ENCODE peak calls at places on chromosome 10, in five cellular contexts. One of them, this sample, is unnamed.

GRCh38 chr10:101752241-101752640 is 23.7 kb downstream of the FGF8 start:
- DNase-seq in H1: no peak
- DNase-seq in HepG2: no peak
- DNase-seq in GM12878: no peak
- DNase-seq in NT2/D1: no peak
- DNase-seq in this sample: no peak

GRCh38 chr10:123967626-123968243 is 76.1 kb upstream of the CPXM2 start:
- DNase-seq in H1: peak
- DNase-seq in HepG2: peak
- DNase-seq in GM12878: no peak
- DNase-seq in NT2/D1: peak
- DNase-seq in this sample: peak

GRCh38 chr10:93079663-93080349 is 6.1 kb downstream of the CYP26A1 start:
- DNase-seq in H1: no peak
- DNase-seq in HepG2: no peak
- DNase-seq in GM12878: no peak
- DNase-seq in NT2/D1: no peak
- DNase-seq in this sample: no peak

GRCh38 chr10:21488246-21488953 is 37.1 kb downstream of the SKIDA1 start:
- DNase-seq in H1: no peak
- DNase-seq in HepG2: no peak
- DNase-seq in GM12878: no peak
- DNase-seq in NT2/D1: no peak
- DNase-seq in this sample: no peak

GRCh38 chr10:101529720-101530553 is 58.1 kb downstream of the POLL start:
- DNase-seq in H1: no peak
- DNase-seq in HepG2: no peak
- DNase-seq in GM12878: no peak
- DNase-seq in NT2/D1: no peak
- DNase-seq in this sample: no peak

GRCh38 chr10:131920151-131920550 is 19.3 kb downstream of the PPP2R2D start:
- DNase-seq in H1: no peak
- DNase-seq in HepG2: no peak
- DNase-seq in GM12878: no peak
- DNase-seq in NT2/D1: no peak
- DNase-seq in this sample: no peak

GRCh38 chr10:14134275-14134674 is 196.4 kb downstream of the FRMD4A start:
- DNase-seq in H1: no peak
- DNase-seq in HepG2: no peak
- DNase-seq in GM12878: no peak
- DNase-seq in NT2/D1: no peak
- DNase-seq in this sample: no peak

GRCh38 chr10:76086571-76087260 is 655.3 kb downstream of the LRMDA start:
- DNase-seq in H1: peak
- DNase-seq in HepG2: peak
- DNase-seq in GM12878: peak
- DNase-seq in NT2/D1: no peak
- DNase-seq in this sample: peak

GRCh38 chr10:75497997-75498797 is 66.8 kb downstream of the LRMDA start:
- DNase-seq in H1: no peak
- DNase-seq in HepG2: no peak
- DNase-seq in GM12878: no peak
- DNase-seq in NT2/D1: no peak
- DNase-seq in this sample: no peak

GRCh38 chr10:113563306-113564088 is 10.6 kb downstream of the HABP2 start:
- DNase-seq in H1: peak
- DNase-seq in HepG2: peak
- DNase-seq in GM12878: no peak
- DNase-seq in NT2/D1: peak
- DNase-seq in this sample: peak

GRCh38 chr10:104103956-104104355 is 18.0 kb upstream of the SFR1 start:
- DNase-seq in H1: no peak
- DNase-seq in HepG2: no peak
- DNase-seq in GM12878: no peak
- DNase-seq in NT2/D1: no peak
- DNase-seq in this sample: no peak

GRCh38 chr10:17981766-17982380 is 30.2 kb downstream of the SLC39A12 start:
- DNase-seq in H1: no peak
- DNase-seq in HepG2: no peak
- DNase-seq in GM12878: no peak
- DNase-seq in NT2/D1: no peak
- DNase-seq in this sample: no peak

GRCh38 chr10:105834261-105835059 is 1193.4 kb downstream of the SORCS3 start:
- DNase-seq in H1: no peak
- DNase-seq in HepG2: no peak
- DNase-seq in GM12878: no peak
- DNase-seq in NT2/D1: no peak
- DNase-seq in this sample: no peak

GRCh38 chr10:48627984-48628609 is 23.2 kb upstream of the ARHGAP22 start:
- DNase-seq in H1: no peak
- DNase-seq in HepG2: no peak
- DNase-seq in GM12878: no peak
- DNase-seq in NT2/D1: no peak
- DNase-seq in this sample: no peak

GRCh38 chr10:69883256-69883655 is 81.5 kb downstream of the COL13A1 start:
- DNase-seq in H1: no peak
- DNase-seq in HepG2: peak
- DNase-seq in GM12878: no peak
- DNase-seq in NT2/D1: no peak
- DNase-seq in this sample: peak

GRCh38 chr10:59222788-59223187 is 46.3 kb downstream of the PHYHIPL start:
- DNase-seq in H1: no peak
- DNase-seq in HepG2: peak
- DNase-seq in GM12878: no peak
- DNase-seq in NT2/D1: no peak
- DNase-seq in this sample: no peak

GRCh38 chr10:28551086-28551485 is 18.2 kb downstream of the WAC start:
- DNase-seq in H1: no peak
- DNase-seq in HepG2: no peak
- DNase-seq in GM12878: no peak
- DNase-seq in NT2/D1: no peak
- DNase-seq in this sample: no peak

GRCh38 chr10:103692421-103693069 is 162.8 kb downstream of the SH3PXD2A start:
- DNase-seq in H1: peak
- DNase-seq in HepG2: no peak
- DNase-seq in GM12878: no peak
- DNase-seq in NT2/D1: no peak
- DNase-seq in this sample: no peak

GRCh38 chr10:35735412-35735811 is 93.3 kb upstream of the FZD8 start:
- DNase-seq in H1: no peak
- DNase-seq in HepG2: no peak
- DNase-seq in GM12878: no peak
- DNase-seq in NT2/D1: no peak
- DNase-seq in this sample: no peak

GRCh38 chr10:3898821-3899220 is 113.8 kb upstream of the KLF6 start:
- DNase-seq in H1: no peak
- DNase-seq in HepG2: peak
- DNase-seq in GM12878: no peak
- DNase-seq in NT2/D1: no peak
- DNase-seq in this sample: no peak
- TF ChIP-seq SUZ12 in H1: no peak
- TF ChIP-seq SUZ12 in HepG2: no peak
- TF ChIP-seq SUZ12 in GM12878: no peak
- TF ChIP-seq SUZ12 in NT2/D1: no peak
- TF ChIP-seq SUZ12 in this sample: no peak

GRCh38 chr10:61986788-61987187 is 85.3 kb downstream of the ARID5B start:
- DNase-seq in H1: no peak
- DNase-seq in HepG2: no peak
- DNase-seq in GM12878: no peak
- DNase-seq in NT2/D1: peak
- DNase-seq in this sample: no peak
- TF ChIP-seq SUZ12 in H1: no peak
- TF ChIP-seq SUZ12 in HepG2: no peak
- TF ChIP-seq SUZ12 in GM12878: no peak
- TF ChIP-seq SUZ12 in NT2/D1: no peak
- TF ChIP-seq SUZ12 in this sample: no peak

GRCh38 chr10:115826391-115826790 is 446.6 kb downstream of the GFRA1 start:
- DNase-seq in H1: no peak
- DNase-seq in HepG2: no peak
- DNase-seq in GM12878: no peak
- DNase-seq in NT2/D1: no peak
- DNase-seq in this sample: no peak
- TF ChIP-seq SUZ12 in H1: no peak
- TF ChIP-seq SUZ12 in HepG2: no peak
- TF ChIP-seq SUZ12 in GM12878: no peak
- TF ChIP-seq SUZ12 in NT2/D1: no peak
- TF ChIP-seq SUZ12 in this sample: no peak

GRCh38 chr10:89666138-89666537 is 21.1 kb upstream of the PANK1 start:
- DNase-seq in H1: no peak
- DNase-seq in HepG2: no peak
- DNase-seq in GM12878: no peak
- DNase-seq in NT2/D1: no peak
- DNase-seq in this sample: no peak
- TF ChIP-seq SUZ12 in H1: no peak
- TF ChIP-seq SUZ12 in HepG2: no peak
- TF ChIP-seq SUZ12 in GM12878: no peak
- TF ChIP-seq SUZ12 in NT2/D1: no peak
- TF ChIP-seq SUZ12 in this sample: no peak

DNA sequence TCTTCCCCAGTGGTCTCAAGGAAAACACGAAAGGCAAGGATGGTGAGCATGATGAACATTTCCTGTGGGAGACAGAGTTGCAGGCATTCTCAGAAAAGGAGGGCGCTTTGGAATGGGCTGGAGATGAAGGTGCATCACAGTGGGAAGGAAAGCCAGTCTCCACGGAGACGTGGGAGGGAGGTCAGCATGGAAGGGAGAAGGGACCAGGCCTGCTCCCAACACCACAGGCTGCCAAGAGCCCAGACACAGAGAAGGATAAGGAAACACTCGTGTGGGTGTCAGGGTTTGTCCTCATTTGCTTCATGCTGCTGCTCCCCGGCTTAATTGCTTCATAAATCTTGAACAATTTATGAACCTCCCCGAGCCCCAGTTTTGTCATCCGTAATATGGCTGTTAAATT is 231.5 kb upstream of the ZNF32 start:
- DNase-seq in H1: no peak
- DNase-seq in HepG2: no peak
- DNase-seq in GM12878: no peak
- DNase-seq in NT2/D1: no peak
- DNase-seq in this sample: no peak
- TF ChIP-seq SUZ12 in H1: no peak
- TF ChIP-seq SUZ12 in HepG2: no peak
- TF ChIP-seq SUZ12 in GM12878: no peak
- TF ChIP-seq SUZ12 in NT2/D1: no peak
- TF ChIP-seq SUZ12 in this sample: no peak